ENCODE peak calls at places on chromosomes 7 and 10, in four cellular contexts. One of them, this sample, is unnamed.

GRCh38 chr7:18754766-18755165 is 259.2 kb downstream of the HDAC9 start:
- DNase-seq in endothelial cell: no peak
- DNase-seq in osteocyte: no peak
- DNase-seq in lower leg skin: no peak
- DNase-seq in this sample: no peak

GRCh38 chr10:13915710-13916109 is 328.9 kb downstream of the PRPF18 start:
- DNase-seq in endothelial cell: no peak
- DNase-seq in osteocyte: no peak
- DNase-seq in lower leg skin: no peak
- DNase-seq in this sample: no peak

GRCh38 chr10:103238506-103239252 is 7.0 kb upstream of the RPEL1 start:
- DNase-seq in lower leg skin: no peak
- DNase-seq in osteocyte: no peak
- DNase-seq in endothelial cell: no peak
- DNase-seq in this sample: no peak

GRCh38 chr10:77409697-77410471 is 227.7 kb downstream of the KCNMA1 start:
- DNase-seq in osteocyte: no peak
- DNase-seq in endothelial cell: no peak
- DNase-seq in lower leg skin: no peak
- DNase-seq in this sample: no peak

GRCh38 chr10:116271593-116272496 is 1.2 kb downstream of the GFRA1 start:
- DNase-seq in endothelial cell: peak
- DNase-seq in osteocyte: no peak
- DNase-seq in lower leg skin: peak
- DNase-seq in this sample: no peak

GRCh38 chr10:101783736-101784118 is 481 bp upstream of the NPM3 start:
- DNase-seq in osteocyte: no peak
- DNase-seq in lower leg skin: no peak
- DNase-seq in endothelial cell: no peak
- DNase-seq in this sample: no peak

GRCh38 chr10:68831961-68832455 is 4.7 kb downstream of the STOX1 start:
- DNase-seq in endothelial cell: no peak
- DNase-seq in osteocyte: no peak
- DNase-seq in lower leg skin: no peak
- DNase-seq in this sample: no peak

GRCh38 chr7:121610243-121610642 is 214.1 kb upstream of the FAM3C start:
- DNase-seq in lower leg skin: no peak
- DNase-seq in endothelial cell: no peak
- DNase-seq in osteocyte: no peak
- DNase-seq in this sample: no peak

GRCh38 chr7:89133819-89134218 is 338.3 kb upstream of the TEX47 start:
- DNase-seq in osteocyte: no peak
- DNase-seq in endothelial cell: no peak
- DNase-seq in lower leg skin: no peak
- DNase-seq in this sample: no peak

GRCh38 chr7:90988523-90988922 is 275.7 kb upstream of the FZD1 start:
- DNase-seq in lower leg skin: no peak
- DNase-seq in osteocyte: no peak
- DNase-seq in endothelial cell: no peak
- DNase-seq in this sample: peak

GRCh38 chr7:151034312-151035023 is 6.2 kb downstream of the ABCB8 start:
- DNase-seq in endothelial cell: no peak
- DNase-seq in lower leg skin: no peak
- DNase-seq in osteocyte: no peak
- DNase-seq in this sample: peak

GRCh38 chr10:86344714-86345161 is 21.9 kb downstream of the GRID1 start:
- DNase-seq in lower leg skin: no peak
- DNase-seq in endothelial cell: no peak
- DNase-seq in osteocyte: no peak
- DNase-seq in this sample: no peak

GRCh38 chr10:1577371-1577770 is 160.0 kb downstream of the ADARB2 start:
- DNase-seq in lower leg skin: peak
- DNase-seq in osteocyte: no peak
- DNase-seq in endothelial cell: no peak
- DNase-seq in this sample: no peak

GRCh38 chr10:127881262-127881661 is 11.5 kb downstream of the CLRN3 start:
- DNase-seq in osteocyte: peak
- DNase-seq in lower leg skin: peak
- DNase-seq in endothelial cell: no peak
- DNase-seq in this sample: no peak

GRCh38 chr10:119348516-119349240 is 141.3 kb downstream of the GRK5 start:
- DNase-seq in osteocyte: no peak
- DNase-seq in endothelial cell: no peak
- DNase-seq in lower leg skin: no peak
- DNase-seq in this sample: no peak

GRCh38 chr10:12214763-12215218 is 18.8 kb downstream of the CDC123 start:
- DNase-seq in osteocyte: no peak
- DNase-seq in endothelial cell: peak
- DNase-seq in lower leg skin: no peak
- DNase-seq in this sample: no peak

GRCh38 chr10:5694573-5694972 is 9.9 kb downstream of the TASOR2 start:
- DNase-seq in lower leg skin: no peak
- DNase-seq in endothelial cell: no peak
- DNase-seq in osteocyte: no peak
- DNase-seq in this sample: no peak

GRCh38 chr10:132238371-132239125 is 51.8 kb downstream of the DPYSL4 start:
- DNase-seq in lower leg skin: no peak
- DNase-seq in osteocyte: no peak
- DNase-seq in endothelial cell: no peak
- DNase-seq in this sample: peak

GRCh38 chr7:2924866-2925840 is 81.0 kb upstream of the GNA12 start:
- DNase-seq in osteocyte: no peak
- DNase-seq in lower leg skin: peak
- DNase-seq in endothelial cell: no peak
- DNase-seq in this sample: no peak

GRCh38 chr10:78700413-78700812 is 368.4 kb upstream of the ZMIZ1 start:
- DNase-seq in osteocyte: peak
- DNase-seq in lower leg skin: peak
- DNase-seq in endothelial cell: peak
- DNase-seq in this sample: no peak

This sample was measured in Right ventricle myocardium inferior.